ENCODE peak calls at places on chromosomes 6 and 20, in four cellular contexts. O, K, G and A are unnamed samples.

GRCh38 chr6:35731414-35731735 is 5.5 kb upstream of the ARMC12 start:
- DNase-seq in K (peak; percentile 98), G (peak; percentile 98), O (peak; percentile 89), A (no peak)

GRCh38 chr20:62448038-62448437 is 20.7 kb upstream of the RBBP8NL start:
- DNase-seq in K (no peak), G (no peak), O (no peak), A (no peak)

GRCh38 chr6:159172066-159172465 is 2.9 kb downstream of the FNDC1 start:
- DNase-seq in O (no peak), K (no peak), G (no peak), A (no peak)

GRCh38 chr20:35467339-35468224 is 12.2 kb downstream of the CEP250 start:
- DNase-seq in G (no peak), K (no peak), O (peak; percentile 2), A (peak; percentile 21)

GRCh38 chr6:5507056-5507722 is 245.9 kb downstream of the FARS2 start:
- DNase-seq in K (no peak), G (no peak), O (no peak), A (no peak)

GRCh38 chr6:130118236-130118635 is 99.9 kb downstream of the L3MBTL3 start:
- DNase-seq in O (no peak), K (no peak), G (no peak), A (no peak)

GRCh38 chr6:163414367-163415175 is at the start of gene QKI:
- DNase-seq in K (no peak), G (peak; percentile 88), O (no peak), A (no peak)

GRCh38 chr6:128632131-128632530 is 111.7 kb upstream of the PTPRK start:
- DNase-seq in G (no peak), K (no peak), O (no peak), A (no peak)

GRCh38 chr6:137415127-137415833 is 78.9 kb downstream of the OLIG3 start:
- DNase-seq in K (peak; percentile 75), O (peak; percentile 76), G (peak; percentile 71), A (peak; percentile 35)

GRCh38 chr20:56566621-56567020 is 33.6 kb downstream of the FAM209B start:
- DNase-seq in G (peak; percentile 27), K (no peak), O (no peak), A (no peak)

GRCh38 chr6:38166411-38167240 is 347.1 kb downstream of the ZFAND3 start:
- DNase-seq in G (no peak), O (no peak), K (no peak), A (no peak)

GRCh38 chr6:37501632-37502466 is 2.2 kb upstream of the CCDC167 start:
- DNase-seq in K (no peak), O (no peak), G (no peak), A (no peak)

GRCh38 chr6:138814179-138814834 is 18.4 kb downstream of the ECT2L start:
- DNase-seq in O (no peak), K (no peak), G (no peak), A (no peak)

GRCh38 chr20:58719258-58719657 is 26.7 kb downstream of the NPEPL1 start:
- DNase-seq in K (peak; percentile 32), G (no peak), O (no peak), A (no peak)

GRCh38 chr6:16063580-16063979 is 65.3 kb upstream of the MYLIP start:
- DNase-seq in K (no peak), G (no peak), O (no peak), A (no peak)

GRCh38 chr6:30882764-30883475 is 1.4 kb upstream of the DDR1 start:
- DNase-seq in G (peak; percentile 68), K (peak; percentile 71), O (no peak), A (no peak)

GRCh38 chr6:46888578-46888977 is 33.2 kb downstream of the ADGRF5 start:
- DNase-seq in O (peak; percentile 74), K (no peak), G (no peak), A (no peak)

GRCh38 chr6:53005667-53006250 is 10.7 kb upstream of the GSTA4 start:
- DNase-seq in G (peak; percentile 55), O (no peak), K (no peak), A (no peak)

GRCh38 chr20:13784271-13784892 is 337 bp downstream of the ESF1 start:
- DNase-seq in G (no peak), K (no peak), O (no peak), A (no peak)

GRCh38 chr6:41780623-41781301 is at the start of gene PRICKLE4:
- DNase-seq in G (peak; percentile 41), O (no peak), K (peak; percentile 75), A (no peak)

GRCh38 chr6:137271245-137272183 is 52.3 kb upstream of the IFNGR1 start:
- DNase-seq in O (peak; percentile 24), K (no peak), G (no peak), A (no peak)

GRCh38 chr20:48819089-48819488 is 8.7 kb downstream of the PREX1 start:
- DNase-seq in G (no peak), K (no peak), O (no peak), A (no peak)

GRCh38 chr6:110731196-110731595 is 84.1 kb downstream of the CDK19 start:
- DNase-seq in G (no peak), O (no peak), K (no peak), A (peak; percentile 3)

GRCh38 chr6:35208419-35208818 is 5.3 kb upstream of the SCUBE3 start:
- DNase-seq in K (no peak), G (no peak), O (no peak), A (no peak)

GRCh38 chr20:42635699-42636411 is 553.9 kb downstream of the PTPRT start:
- DNase-seq in K (no peak), O (no peak), G (no peak), A (no peak)

GRCh38 chr6:170094686-170095272 is 196.1 kb downstream of the DLL1 start:
- DNase-seq in K (peak; percentile 32), G (peak; percentile 3), O (no peak), A (no peak)

GRCh38 chr6:119084784-119085183 is 6.3 kb upstream of the FAM184A start:
- DNase-seq in K (no peak), O (no peak), G (no peak), A (no peak)

GRCh38 chr6:106620931-106621672 is 8.2 kb downstream of the RTN4IP1 start:
- DNase-seq in O (peak; percentile 76), G (no peak), K (no peak), A (peak; percentile 23)

GRCh38 chr6:140546640-140547039 is 1172.2 kb upstream of the CITED2 start:
- DNase-seq in O (no peak), G (no peak), K (no peak), A (no peak)

GRCh38 chr6:159217595-159218275 is 48.5 kb downstream of the FNDC1 start:
- DNase-seq in K (no peak), O (peak; percentile 36), G (peak; percentile 69), A (no peak)

GRCh38 chr6:31897612-31898199 is at the start of gene EHMT2:
- DNase-seq in G (peak; percentile 89), K (peak; percentile 79), O (peak; percentile 52), A (no peak)

GRCh38 chr6:26197736-26198625 is 110.8 kb downstream of the HFE start:
- DNase-seq in O (no peak), G (no peak), K (no peak), A (no peak)
- H3K4me3 ChIP-seq in O (peak overlapping the region; percentile 73), G (peak overlapping the region; percentile 78), K (peak overlapping the region; percentile 64), A (peak overlapping the region; percentile 60)

DNA sequence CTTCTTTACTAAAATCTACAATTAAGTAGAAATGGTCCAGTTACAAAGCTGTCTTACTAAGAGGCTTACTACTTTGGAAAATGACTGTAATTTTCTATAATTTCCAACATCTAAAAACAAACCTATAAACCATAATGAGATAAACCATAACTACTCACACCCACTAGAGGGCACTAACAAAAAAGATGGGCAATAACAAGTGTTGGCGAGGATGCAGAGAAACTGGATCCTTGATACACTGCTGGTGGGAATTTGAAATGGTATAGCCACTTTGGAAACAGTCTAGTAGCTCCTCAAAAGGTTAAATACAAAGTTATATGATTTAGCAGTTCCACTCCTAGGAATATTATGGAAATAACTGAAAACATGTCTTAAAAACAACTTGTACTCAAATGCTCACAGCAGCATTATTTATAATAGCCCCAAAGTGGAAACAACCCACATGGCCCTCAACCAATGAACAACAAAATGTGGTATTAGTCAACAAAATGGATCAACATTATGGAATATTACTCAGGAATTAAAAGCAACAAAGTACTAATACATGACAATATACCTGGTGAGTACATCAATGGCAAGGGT is 50.6 kb downstream of the GJA10 start:
- DNase-seq in K (no peak), G (no peak), O (no peak), A (no peak)
- TF ChIP-seq CTCF in K (peak; percentile 43), G (no peak), O (peak; percentile 47), A (peak; percentile 48)

GRCh38 chr6:168385380-168385779 is 55.6 kb upstream of the SMOC2 start:
- DNase-seq in K (no peak), O (no peak), G (no peak), A (no peak)

GRCh38 chr6:168385858-168386735 is 54.9 kb upstream of the SMOC2 start:
- DNase-seq in K (no peak), G (no peak), O (no peak), A (no peak)

GRCh38 chr6:168383062-168383854 is 57.7 kb upstream of the SMOC2 start:
- DNase-seq in O (no peak), G (no peak), K (no peak), A (no peak)

GRCh38 chr6:168381726-168382458 is 59.1 kb upstream of the SMOC2 start:
- DNase-seq in K (no peak), G (no peak), O (no peak), A (no peak)

GRCh38 chr6:168384045-168385038 is 56.6 kb upstream of the SMOC2 start:
- DNase-seq in K (no peak), G (peak; percentile 36), O (no peak), A (no peak)
- H3K4me3 ChIP-seq in K (no peak overlapping the region), G (no peak overlapping the region), O (no peak overlapping the region), A (no peak overlapping the region)

DNA sequence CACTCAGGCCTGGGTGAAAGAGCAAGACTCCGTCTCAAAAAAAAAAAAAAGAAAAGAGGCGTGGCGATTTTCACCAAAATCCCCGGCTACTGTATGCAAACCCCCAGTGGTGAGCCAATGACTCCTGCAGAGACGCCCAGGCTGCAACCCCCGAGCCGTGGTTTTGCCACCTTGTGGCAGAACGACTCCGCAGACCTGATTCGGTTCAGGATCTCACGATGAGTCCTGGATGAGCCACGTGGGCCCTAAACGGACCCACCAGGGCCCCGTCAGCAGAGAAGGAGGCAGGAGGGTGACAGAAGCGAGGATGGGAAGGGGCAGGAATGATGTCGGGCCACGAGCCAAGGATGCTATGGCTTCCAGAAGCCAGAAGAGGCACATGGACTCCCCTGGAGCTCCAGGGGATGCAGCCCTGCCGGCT is 42.5 kb downstream of the SLC2A4RG start:
- DNase-seq in K (no peak), O (no peak), G (no peak), A (no peak)
- TF ChIP-seq CTCF in K (no peak), O (no peak), G (no peak), A (no peak)

GRCh38 chr6:44078219-44078794 is 48.9 kb downstream of the MRPL14 start:
- DNase-seq in K (no peak), G (no peak), O (no peak), A (no peak)
- H3K4me3 ChIP-seq in K (no peak overlapping the region), G (no peak overlapping the region), O (no peak overlapping the region), A (no peak overlapping the region)

GRCh38 chr6:79234150-79235022 is at the start of gene HMGN3:
- DNase-seq in O (peak; percentile 94), K (peak; percentile 98), G (peak; percentile 99), A (peak; percentile 52)
- TF ChIP-seq CTCF in O (no peak), K (peak; percentile 36), G (no peak), A (no peak)

GRCh38 chr6:43089874-43090556 is 13.9 kb downstream of the PTK7 start:
- DNase-seq in G (no peak), O (no peak), K (no peak), A (no peak)
- H3K4me3 ChIP-seq in G (no peak overlapping the region), O (no peak overlapping the region), K (no peak overlapping the region), A (no peak overlapping the region)